ENCODE peak calls at places on chromosomes 11 and 22, in seven cellular contexts. D is neuronal stem cell, U is uterus, Q is fibroblast of lung, S is spleen, P is H1, E is cardiac muscle cell. N is an unnamed sample. For H3K4me1, the result is how much of the 10 kb centered on the place peaks cover.

GRCh38 chr11:126834149-126834548 is 166.4 kb downstream of the KIRREL3 start:
- DNase-seq in D (no peak), U (no peak), Q (peak), S (no peak), P (no peak), E (peak), N (no peak)

GRCh38 chr11:74370122-74370521 is 28.1 kb downstream of the PGM2L1 start:
- DNase-seq in D (no peak), U (no peak), Q (no peak), S (no peak), P (no peak), E (no peak), N (no peak)

GRCh38 chr11:34251640-34251980 is 106.2 kb downstream of the ABTB2 start:
- DNase-seq in D (no peak), U (no peak), Q (no peak), S (no peak), P (no peak), E (no peak), N (no peak)

GRCh38 chr11:116221351-116221750 is 551.4 kb downstream of the BUD13 start:
- DNase-seq in D (no peak), U (no peak), Q (no peak), S (no peak), P (no peak), E (no peak), N (no peak)

GRCh38 chr11:103359221-103359620 is 250.0 kb downstream of the DYNC2H1 start:
- DNase-seq in D (no peak), U (no peak), Q (no peak), S (no peak), P (no peak), E (no peak), N (no peak)

GRCh38 chr11:62492586-62492985 is 54.0 kb downstream of the AHNAK start:
- DNase-seq in D (no peak), U (no peak), Q (no peak), S (no peak), P (no peak), E (no peak), N (no peak)

GRCh38 chr11:95494856-95495255 is 263.9 kb upstream of the SESN3 start:
- DNase-seq in D (no peak), U (no peak), Q (no peak), S (no peak), P (no peak), E (no peak), N (no peak)

GRCh38 chr11:130785376-130786110 is 130.7 kb downstream of the SNX19 start:
- DNase-seq in D (peak), U (no peak), Q (peak), S (no peak), P (no peak), E (peak), N (no peak)

GRCh38 chr22:17629167-17629489 is 579 bp upstream of the ATP6V1E1 start:
- DNase-seq in D (no peak), U (no peak), Q (no peak), S (no peak), P (no peak), E (no peak), N (no peak)

GRCh38 chr11:91435694-91436375 is 788.8 kb upstream of the FAT3 start:
- DNase-seq in D (no peak), U (no peak), Q (no peak), S (no peak), P (no peak), E (no peak), N (no peak)

GRCh38 chr22:25484498-25484897 is 80.0 kb upstream of the GRK3 start:
- DNase-seq in D (no peak), U (no peak), Q (no peak), S (no peak), P (no peak), E (no peak), N (no peak)

GRCh38 chr11:36790450-36790849 is 192.4 kb upstream of the RAG2 start:
- DNase-seq in D (no peak), U (no peak), Q (no peak), S (no peak), P (no peak), E (no peak), N (no peak)

GRCh38 chr11:57742087-57742452 is 779 bp downstream of the SELENOH start:
- DNase-seq in D (no peak), U (no peak), Q (no peak), S (peak), P (no peak), E (no peak), N (no peak)

GRCh38 chr11:130315354-130315970 is 745 bp upstream of the ZBTB44 start:
- DNase-seq in D (no peak), U (peak), Q (no peak), S (peak), P (peak), E (peak), N (peak)

GRCh38 chr11:88035271-88035670 is 140.0 kb downstream of the RAB38 start:
- DNase-seq in D (no peak), U (no peak), Q (peak), S (no peak), P (no peak), E (no peak), N (no peak)

GRCh38 chr11:34565417-34566208 is 52.0 kb upstream of the ELF5 start:
- DNase-seq in D (no peak), U (no peak), Q (no peak), S (no peak), P (no peak), E (no peak), N (no peak)

GRCh38 chr11:94525933-94526332 is 13.7 kb downstream of the C11orf97 start:
- DNase-seq in D (peak), U (peak), Q (peak), S (peak), P (no peak), E (peak), N (peak)

GRCh38 chr22:23457586-23457985 is 122.5 kb downstream of the IGLL1 start:
- DNase-seq in D (no peak), U (no peak), Q (no peak), S (no peak), P (no peak), E (no peak), N (no peak)

GRCh38 chr11:35288817-35289541 is 130.4 kb downstream of the SLC1A2 start:
- DNase-seq in D (no peak), U (no peak), Q (peak), S (no peak), P (no peak), E (peak), N (no peak)

GRCh38 chr11:27698872-27699241 is 1.4 kb downstream of the BDNF start:
- DNase-seq in D (peak), U (peak), Q (peak), S (peak), P (peak), E (peak), N (peak)

GRCh38 chr11:126360049-126360446 is 4.6 kb downstream of the ST3GAL4 start:
- DNase-seq in D (no peak), U (no peak), Q (no peak), S (peak), P (no peak), E (no peak), N (no peak)

GRCh38 chr11:106062592-106062949 is 14.6 kb downstream of the KBTBD3 start:
- DNase-seq in D (no peak), U (no peak), Q (no peak), S (no peak), P (no peak), E (no peak), N (no peak)

GRCh38 chr11:106061936-106062591 is 15.1 kb downstream of the KBTBD3 start:
- DNase-seq in D (no peak), U (no peak), Q (no peak), S (no peak), P (no peak), E (no peak), N (no peak)

GRCh38 chr11:106061249-106061794 is 15.8 kb downstream of the KBTBD3 start:
- DNase-seq in D (no peak), U (no peak), Q (no peak), S (no peak), P (no peak), E (no peak), N (no peak)

GRCh38 chr11:106063009-106063408 is 14.1 kb downstream of the KBTBD3 start:
- DNase-seq in D (no peak), U (no peak), Q (no peak), S (no peak), P (no peak), E (no peak), N (no peak)

DNA sequence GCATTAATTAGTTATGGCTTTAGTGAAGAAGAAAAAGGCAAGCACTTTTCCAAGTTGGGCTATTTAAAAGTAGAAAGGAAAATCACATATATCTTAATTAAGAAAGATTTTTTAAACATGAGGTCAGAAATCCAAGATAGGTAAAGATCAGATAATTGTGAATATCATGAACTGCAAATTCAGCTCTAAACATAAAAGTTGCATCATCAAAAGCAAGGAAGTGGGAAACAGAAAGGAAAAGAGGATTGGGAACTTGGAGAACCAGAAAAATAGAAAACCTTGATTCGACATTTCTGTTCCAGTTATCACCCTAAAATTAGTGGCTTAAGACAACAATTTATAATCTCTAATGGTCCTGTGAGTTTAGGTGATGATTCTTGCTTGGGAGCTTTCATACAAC is 17.5 kb downstream of the KBTBD3 start:
- DNase-seq in D (no peak), U (no peak), Q (no peak), S (no peak), P (no peak), E (no peak), N (no peak)
- H3K4me1 ChIP-seq in D (under half), U (under half), Q (under half), S (under half), P (under half), E (under half), N (under half)

GRCh38 chr22:19998991-19999820 is 17.4 kb downstream of the ARVCF start:
- DNase-seq in D (no peak), U (no peak), Q (no peak), S (peak), P (no peak), E (no peak), N (no peak)
- H3K4me3 ChIP-seq in D (no peak), U (no peak), Q (no peak), S (no peak), P (no peak), E (no peak), N (no peak)

DNA sequence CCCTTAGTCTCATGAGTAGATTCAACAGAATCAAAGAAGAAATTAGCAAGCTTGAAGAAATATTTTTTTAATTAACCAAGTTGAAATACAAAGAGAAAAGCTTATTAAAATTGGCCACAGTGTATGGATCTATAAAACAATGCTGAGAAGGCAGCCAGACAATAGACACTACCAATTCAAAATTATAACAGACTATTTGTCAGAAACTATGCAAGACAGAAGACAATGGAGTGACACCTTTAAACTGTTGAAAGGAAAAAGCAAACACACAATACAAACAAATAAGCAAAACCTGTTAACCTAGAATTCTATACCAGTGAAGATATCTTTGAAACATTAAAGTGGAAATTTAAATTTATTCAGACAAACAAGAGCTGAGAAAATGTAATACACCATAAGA is 225.4 kb downstream of the CASP12 start:
- DNase-seq in D (no peak), U (no peak), Q (no peak), S (no peak), P (no peak), E (no peak), N (no peak)
- H3K27ac ChIP-seq in D (no peak), U (no peak), Q (no peak), S (no peak), P (no peak), E (no peak), N (no peak)

GRCh38 chr22:30297276-30298004 is 8.1 kb upstream of the CASTOR1 start:
- DNase-seq in D (no peak), U (no peak), Q (no peak), S (no peak), P (no peak), E (no peak), N (no peak)
- H3K4me1 ChIP-seq in D (under half), U (under half), Q (under half), S (under half), P (under half), E (under half), N (under half)

DNA sequence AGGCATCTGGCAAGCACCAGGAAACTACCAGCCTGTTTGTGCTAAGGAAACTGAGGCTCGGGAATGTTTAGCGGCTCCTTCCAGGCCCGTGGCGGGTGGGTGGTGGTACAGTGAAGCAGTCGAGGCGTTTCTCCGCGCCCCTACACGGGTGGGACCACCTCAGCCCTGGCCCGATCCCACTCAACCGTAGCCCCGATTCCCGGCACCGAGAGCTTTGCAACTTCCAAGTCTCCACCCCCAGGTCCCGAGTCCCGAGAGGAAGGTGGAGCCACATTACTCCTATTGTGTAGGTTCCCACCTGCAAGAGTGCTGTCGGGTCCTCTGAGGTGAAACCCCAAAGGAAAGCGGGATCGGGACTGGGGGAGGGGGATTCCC is 506 bp upstream of the DPP3 start:
- DNase-seq in D (no peak), U (no peak), Q (no peak), S (no peak), P (no peak), E (no peak), N (no peak)
- H3K4me3 ChIP-seq in D (peak), U (peak), Q (peak), S (peak), P (peak), E (peak), N (peak)

GRCh38 chr11:67267188-67268035 is 1.1 kb downstream of the GRK2 start:
- DNase-seq in D (no peak), U (peak), Q (no peak), S (peak), P (no peak), E (no peak), N (no peak)

GRCh38 chr11:67264886-67265632 is 1.2 kb upstream of the GRK2 start:
- DNase-seq in D (no peak), U (no peak), Q (no peak), S (no peak), P (no peak), E (no peak), N (no peak)

GRCh38 chr11:67264260-67264659 is 2.0 kb upstream of the GRK2 start:
- DNase-seq in D (no peak), U (no peak), Q (no peak), S (no peak), P (no peak), E (no peak), N (no peak)

GRCh38 chr11:67266424-67267187 is at the start of gene GRK2:
- DNase-seq in D (no peak), U (peak), Q (no peak), S (peak), P (no peak), E (peak), N (peak)

GRCh38 chr11:67265633-67266423 is 445 bp upstream of the GRK2 start:
- DNase-seq in D (peak), U (peak), Q (peak), S (peak), P (peak), E (peak), N (peak)
- H3K27ac ChIP-seq in D (no peak), U (peak), Q (no peak), S (no peak), P (no peak), E (no peak), N (peak)

GRCh38 chr22:48081281-48081680 is 1318.8 kb downstream of the TBC1D22A start:
- DNase-seq in D (no peak), U (no peak), Q (no peak), S (no peak), P (no peak), E (no peak), N (no peak)
- H3K4me1 ChIP-seq in D (under half), U (under half), Q (under half), S (under half), P (under half), E (under half), N (under half)

GRCh38 chr11:64643258-64643881 is 52.4 kb downstream of the SLC22A12 start:
- DNase-seq in D (no peak), U (peak), Q (no peak), S (no peak), P (peak), E (peak), N (no peak)
- H3K4me3 ChIP-seq in D (peak), U (peak), Q (no peak), S (no peak), P (peak), E (peak), N (peak)